ENCODE peak calls at places on chromosomes 4 and X, in four cellular contexts. E is brain microvascular endothelial cell; P is left lung; S is stimulated activated CD8-positive, alpha-beta memory T cell treated with anti-CD3 and anti-CD28 coated beads, Interleukin-15, amount 100 ng/mL, for 48 hours. C is an unnamed sample.

GRCh38 chrX:18424482-18425198 is 768 bp upstream of the CDKL5 start:
- DNase-seq in E (peak), P (no peak), S (no peak), C (no peak)

GRCh38 chr4:67809502-67809901 is 55.3 kb upstream of the GNRHR start:
- DNase-seq in E (no peak), P (no peak), S (no peak), C (no peak)

GRCh38 chr4:100100985-100101384 is 89.3 kb downstream of the DDIT4L start:
- DNase-seq in E (no peak), P (no peak), S (no peak), C (no peak)

GRCh38 chr4:3498901-3499510 is 33.2 kb downstream of the LRPAP1 start:
- DNase-seq in E (no peak), P (no peak), S (no peak), C (no peak)

GRCh38 chr4:1979477-1980196 is 29.1 kb downstream of the NELFA start:
- DNase-seq in E (no peak), P (no peak), S (no peak), C (no peak)

GRCh38 chr4:29037501-29037900 is 1682.7 kb upstream of the PCDH7 start:
- DNase-seq in E (no peak), P (no peak), S (no peak), C (no peak)

GRCh38 chr4:138243369-138243768 is 1.2 kb upstream of the SLC7A11 start:
- DNase-seq in E (no peak), P (no peak), S (no peak), C (no peak)

GRCh38 chr4:39045791-39046221 is 13.6 kb upstream of the TMEM156 start:
- DNase-seq in E (peak), P (no peak), S (no peak), C (no peak)

GRCh38 chrX:632391-633042 is 1.9 kb downstream of the SHOX start:
- DNase-seq in E (no peak), P (no peak), S (no peak), C (no peak)

GRCh38 chr4:82500830-82501229 is 61.0 kb downstream of the TMEM150C start:
- DNase-seq in E (no peak), P (no peak), S (no peak), C (no peak)

GRCh38 chr4:141027421-141027820 is 105.8 kb downstream of the RNF150 start:
- DNase-seq in E (no peak), P (no peak), S (no peak), C (no peak)

GRCh38 chr4:126271266-126271665 is 956.5 kb downstream of the FAT4 start:
- DNase-seq in E (no peak), P (no peak), S (no peak), C (no peak)

GRCh38 chr4:100504086-100504874 is 13.5 kb downstream of the EMCN start:
- DNase-seq in E (peak), P (no peak), S (no peak), C (no peak)

GRCh38 chr4:109589119-109589518 is 29.1 kb downstream of the MCUB start:
- DNase-seq in E (no peak), P (no peak), S (no peak), C (no peak)

GRCh38 chr4:158255727-158256324 is 45.5 kb downstream of the TMEM144 start:
- DNase-seq in E (peak), P (no peak), S (no peak), C (no peak)

GRCh38 chr4:156545003-156545785 is 426.4 kb downstream of the PDGFC start:
- DNase-seq in E (no peak), P (no peak), S (no peak), C (no peak)

GRCh38 chr4:159220353-159220752 is 117.5 kb downstream of the RAPGEF2 start:
- DNase-seq in E (no peak), P (no peak), S (no peak), C (no peak)

GRCh38 chr4:113738251-113738650 is 23.3 kb downstream of the CAMK2D start:
- DNase-seq in E (peak), P (no peak), S (no peak), C (no peak)

GRCh38 chrX:40006025-40007017 is 91.4 kb downstream of the BCOR start:
- DNase-seq in E (no peak), P (no peak), S (no peak), C (no peak)

GRCh38 chrX:36071064-36071463 is 151.5 kb downstream of the CFAP47 start:
- DNase-seq in E (no peak), P (no peak), S (no peak), C (no peak)

GRCh38 chrX:19569121-19569805 is 54.0 kb upstream of the MAP3K15 start:
- DNase-seq in E (no peak), P (no peak), S (no peak), C (no peak)

GRCh38 chr4:130233377-130234047 is 1137.6 kb downstream of the C4orf33 start:
- DNase-seq in E (no peak), P (no peak), S (no peak), C (no peak)

GRCh38 chr4:30537462-30537861 is 182.7 kb upstream of the PCDH7 start:
- DNase-seq in E (peak), P (no peak), S (no peak), C (no peak)

GRCh38 chr4:16838226-16838875 is 60.1 kb downstream of the LDB2 start:
- DNase-seq in E (no peak), P (no peak), S (no peak), C (no peak)

GRCh38 chr4:88857588-88857987 is 160.0 kb upstream of the NAP1L5 start:
- DNase-seq in E (peak), P (no peak), S (no peak), C (no peak)

GRCh38 chr4:53840643-53841042 is 223.8 kb downstream of the CHIC2 start:
- DNase-seq in E (peak), P (no peak), S (no peak), C (no peak)

GRCh38 chr4:119041951-119042560 is 93.6 kb upstream of the MYOZ2 start:
- DNase-seq in E (peak), P (no peak), S (peak), C (peak)

GRCh38 chr4:129550281-129550785 is 454.4 kb downstream of the C4orf33 start:
- DNase-seq in E (no peak), P (no peak), S (no peak), C (no peak)

GRCh38 chr4:105327222-105327621 is 146.6 kb downstream of the PPA2 start:
- DNase-seq in E (no peak), P (no peak), S (no peak), C (no peak)